ENCODE peak calls at places on chromosomes 11 and 22, in eight cellular contexts. A, D, K, J, N, S, B and G are unnamed samples.

GRCh38 chr11:121671276-121672168 is 218.8 kb upstream of the SORL1-AS1 start:
- DNase-seq in A (no peak), D (no peak), K (peak; percentile 77), J (no peak), N (no peak), S (no peak), B (no peak), G (no peak)

GRCh38 chr22:49514656-49515055 is 313.0 kb downstream of the BRD1 start:
- DNase-seq in A (no peak), D (peak; percentile 72), K (no peak), J (no peak), N (no peak), S (no peak), B (no peak), G (no peak)

GRCh38 chr11:118705111-118705741 is 25.8 kb upstream of the TREH start:
- DNase-seq in A (no peak), D (peak; percentile 83), K (no peak), J (no peak), N (no peak), S (peak; percentile 24), B (peak; percentile 59), G (no peak)

GRCh38 chr11:102157219-102157618 is 47.0 kb downstream of the YAP1 start:
- DNase-seq in A (peak; percentile 74), D (no peak), K (peak; percentile 92), J (no peak), N (no peak), S (no peak), B (no peak), G (no peak)

GRCh38 chr11:67033661-67034166 is 10.8 kb downstream of the SYT12 start:
- DNase-seq in A (no peak), D (no peak), K (peak; percentile 98), J (peak; percentile 75), N (no peak), S (no peak), B (peak; percentile 45), G (no peak)

GRCh38 chr11:40293655-40294342 is 1165.7 kb downstream of the LRRC4C start:
- DNase-seq in A (no peak), D (peak; percentile 87), K (peak; percentile 95), J (peak; percentile 84), N (no peak), S (no peak), B (peak; percentile 78), G (peak; percentile 59)

GRCh38 chr22:48756146-48757111 is 1071.2 kb downstream of the BRD1 start:
- DNase-seq in A (peak; percentile 10), D (peak; percentile 68), K (no peak), J (no peak), N (no peak), S (no peak), B (no peak), G (peak; percentile 5)

GRCh38 chr11:66417000-66417399 is 3.8 kb upstream of the NPAS4 start:
- DNase-seq in A (no peak), D (no peak), K (no peak), J (no peak), N (no peak), S (no peak), B (peak; percentile 60), G (no peak)

GRCh38 chr11:113387605-113388211 is at the start of gene ANKK1:
- DNase-seq in A (no peak), D (peak; percentile 81), K (no peak), J (no peak), N (no peak), S (no peak), B (no peak), G (no peak)

GRCh38 chr11:17575431-17576425 is 28.7 kb downstream of the OTOG start:
- DNase-seq in A (no peak), D (peak; percentile 81), K (no peak), J (no peak), N (no peak), S (no peak), B (no peak), G (no peak)

GRCh38 chr11:91406009-91406408 is 818.6 kb upstream of the FAT3 start:
- DNase-seq in A (no peak), D (no peak), K (no peak), J (no peak), N (no peak), S (no peak), B (no peak), G (no peak)

GRCh38 chr11:104366321-104366734 is 202.4 kb upstream of the PDGFD start:
- DNase-seq in A (no peak), D (no peak), K (no peak), J (no peak), N (no peak), S (no peak), B (no peak), G (no peak)